ENCODE peak calls at places on chromosomes 1 and 21, in seven cellular contexts. B is IMR-90, E is kidney epithelial cell, Q is AG10803, V is GM23248, A is pancreas, U is K562. W is an unnamed sample.

GRCh38 chr1:248029770-248030169 is at the start of gene OR2L2:
- DNase-seq in B (no peak), E (no peak), Q (no peak), V (no peak), A (no peak), U (no peak), W (no peak)

GRCh38 chr1:41657679-41658078 is 173.2 kb upstream of the EDN2 start:
- DNase-seq in B (no peak), E (no peak), Q (no peak), V (no peak), A (no peak), U (no peak), W (no peak)

GRCh38 chr1:167904641-167905040 is 9.3 kb downstream of the ADCY10 start:
- DNase-seq in B (peak; percentile 93), E (no peak), Q (peak; percentile 52), V (peak; percentile 75), A (no peak), U (peak; percentile 35), W (peak; percentile 46)

GRCh38 chr1:36183309-36183856 is 27.4 kb downstream of the MAP7D1 start:
- DNase-seq in B (no peak), E (no peak), Q (peak; percentile 64), V (no peak), A (no peak), U (no peak), W (no peak)

GRCh38 chr1:228009116-228009827 is 2.5 kb downstream of the WNT3A start:
- DNase-seq in B (no peak), E (no peak), Q (no peak), V (no peak), A (no peak), U (peak; percentile 11), W (no peak)

GRCh38 chr21:16070207-16070651 is 340.4 kb downstream of the USP25 start:
- DNase-seq in B (no peak), E (no peak), Q (peak; percentile 59), V (peak; percentile 55), A (no peak), U (no peak), W (no peak)

GRCh38 chr1:194466706-194467105 is 1280.3 kb upstream of the B3GALT2 start:
- DNase-seq in B (no peak), E (no peak), Q (no peak), V (no peak), A (no peak), U (no peak), W (no peak)

GRCh38 chr1:14189381-14189780 is 409.1 kb upstream of the KAZN start:
- DNase-seq in B (no peak), E (no peak), Q (no peak), V (no peak), A (no peak), U (no peak), W (no peak)

GRCh38 chr1:17012775-17013501 is 1.2 kb upstream of the ATP13A2 start:
- DNase-seq in B (no peak), E (no peak), Q (peak; percentile 80), V (peak; percentile 53), A (peak; percentile 55), U (no peak), W (no peak)

GRCh38 chr1:111603979-111604378 is 15.6 kb upstream of the RAP1A start:
- DNase-seq in B (no peak), E (no peak), Q (no peak), V (no peak), A (no peak), U (no peak), W (no peak)

GRCh38 chr1:9246841-9247785 is 12.5 kb downstream of the H6PD start:
- DNase-seq in B (no peak), E (no peak), Q (no peak), V (no peak), A (no peak), U (no peak), W (no peak)

GRCh38 chr21:44317871-44318270 is 18.0 kb downstream of the PFKL start:
- DNase-seq in B (no peak), E (no peak), Q (no peak), V (no peak), A (no peak), U (no peak), W (no peak)

GRCh38 chr1:161482610-161483009 is 22.6 kb upstream of the FCGR2A start:
- DNase-seq in B (peak; percentile 16), E (no peak), Q (no peak), V (peak; percentile 13), A (no peak), U (no peak), W (no peak)

GRCh38 chr1:60981357-60981756 is 101.0 kb upstream of the NFIA start:
- DNase-seq in B (no peak), E (no peak), Q (no peak), V (no peak), A (no peak), U (no peak), W (no peak)

DNA sequence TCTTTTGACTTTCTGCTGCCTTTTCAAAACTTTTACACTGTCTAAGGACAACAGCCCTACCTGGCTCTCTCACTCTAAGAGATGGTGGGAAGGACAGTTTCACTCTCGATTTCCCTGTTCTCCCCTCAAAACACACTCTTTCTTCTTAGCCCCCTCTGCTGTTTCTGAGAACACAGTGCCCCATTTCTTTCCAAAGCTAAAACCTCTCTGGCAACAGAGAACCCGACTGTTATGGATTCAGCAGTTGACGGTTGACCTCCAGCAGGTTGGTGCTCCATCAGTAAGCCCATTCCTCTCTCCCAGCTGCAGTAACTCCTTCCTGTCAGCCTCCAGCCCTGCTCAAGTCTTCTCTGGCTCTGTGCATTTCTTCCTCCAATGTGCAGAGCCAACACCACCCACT is 88.2 kb upstream of the ABCD3 start:
- DNase-seq in B (peak; percentile 54), E (no peak), Q (peak; percentile 61), V (peak; percentile 69), A (no peak), U (no peak), W (no peak)
- H3K4me3 ChIP-seq in B (no peak overlapping the region), E (peak overlapping the region; percentile 2), Q (no peak overlapping the region), V (no peak overlapping the region), A (no peak overlapping the region), U (no peak overlapping the region), W (no peak overlapping the region)

GRCh38 chr1:151827853-151828252 is 3.7 kb downstream of the RORC start:
- DNase-seq in B (no peak), E (no peak), Q (no peak), V (no peak), A (no peak), U (no peak), W (no peak)

GRCh38 chr1:151831256-151831591 is 378 bp downstream of the RORC start:
- DNase-seq in B (no peak), E (no peak), Q (no peak), V (no peak), A (no peak), U (no peak), W (no peak)

GRCh38 chr1:151828931-151829330 is 2.7 kb downstream of the RORC start:
- DNase-seq in B (peak; percentile 11), E (no peak), Q (no peak), V (peak; percentile 32), A (no peak), U (peak; percentile 64), W (no peak)

GRCh38 chr1:151830055-151830454 is 1.5 kb downstream of the RORC start:
- DNase-seq in B (no peak), E (no peak), Q (no peak), V (no peak), A (no peak), U (no peak), W (no peak)

GRCh38 chr1:151829352-151830046 is 2.1 kb downstream of the RORC start:
- DNase-seq in B (no peak), E (no peak), Q (no peak), V (no peak), A (no peak), U (no peak), W (no peak)
- H3K4me3 ChIP-seq in B (no peak overlapping the region), E (no peak overlapping the region), Q (no peak overlapping the region), V (no peak overlapping the region), A (peak overlapping the region; percentile 82), U (no peak overlapping the region), W (no peak overlapping the region)

GRCh38 chr1:24151175-24151533 is 8.2 kb upstream of the IL22RA1 start:
- DNase-seq in B (no peak), E (no peak), Q (no peak), V (no peak), A (peak; percentile 72), U (no peak), W (no peak)

GRCh38 chr1:24154215-24154614 is 11.3 kb upstream of the IL22RA1 start:
- DNase-seq in B (no peak), E (no peak), Q (no peak), V (no peak), A (no peak), U (no peak), W (no peak)

GRCh38 chr1:24150228-24151174 is 7.6 kb upstream of the IL22RA1 start:
- DNase-seq in B (peak; percentile 67), E (peak; percentile 54), Q (peak; percentile 75), V (peak; percentile 84), A (peak; percentile 85), U (peak; percentile 93), W (peak; percentile 39)

GRCh38 chr1:24155011-24155782 is 12.3 kb upstream of the IL22RA1 start:
- DNase-seq in B (no peak), E (no peak), Q (no peak), V (peak; percentile 20), A (peak; percentile 85), U (peak; percentile 55), W (no peak)

DNA sequence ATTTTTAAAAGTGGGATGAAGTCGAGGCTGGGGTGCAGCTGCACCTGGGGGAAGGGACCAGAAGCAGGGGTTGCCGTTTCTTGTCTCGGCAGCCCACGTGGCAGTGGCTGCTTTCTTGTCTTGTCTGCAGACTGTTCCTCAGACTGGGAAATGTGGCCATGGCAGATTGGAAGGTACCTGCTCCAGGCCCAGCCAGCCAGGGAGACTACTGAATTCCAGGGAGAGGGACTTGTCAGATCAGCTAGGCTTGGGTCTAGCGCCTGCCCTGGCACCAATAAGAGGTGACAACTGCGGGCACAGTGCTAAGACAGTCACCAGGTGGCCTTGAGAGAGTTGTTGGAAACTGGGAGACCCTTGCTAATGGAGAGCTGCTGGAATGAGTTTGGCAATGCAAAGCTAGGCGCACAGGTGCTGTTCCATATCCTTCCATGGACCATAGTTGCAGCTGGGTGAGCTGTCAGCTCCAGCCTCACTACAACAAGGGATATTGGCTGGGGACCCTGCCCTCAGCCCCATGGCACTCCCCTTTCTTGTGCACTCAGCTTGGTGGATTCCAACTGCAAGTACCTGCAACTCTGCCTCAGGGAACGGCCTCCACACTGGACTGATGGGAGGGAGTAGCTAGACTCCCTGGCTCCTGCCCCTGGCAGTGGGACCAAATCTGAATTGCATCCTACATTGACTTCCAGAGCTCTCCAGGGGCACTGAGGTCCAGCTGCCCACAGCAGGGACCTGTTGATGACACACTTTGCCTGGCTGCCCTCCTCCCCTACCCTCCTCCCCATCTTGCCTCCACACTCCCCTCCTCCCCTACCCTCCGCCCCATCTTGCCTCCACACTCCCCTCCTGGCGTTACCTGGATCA is 9.9 kb upstream of the IL22RA1 start:
- DNase-seq in B (no peak), E (no peak), Q (no peak), V (no peak), A (no peak), U (no peak), W (no peak)
- H3K4me3 ChIP-seq in B (no peak overlapping the region), E (no peak overlapping the region), Q (no peak overlapping the region), V (no peak overlapping the region), A (no peak overlapping the region), U (no peak overlapping the region), W (no peak overlapping the region)

DNA sequence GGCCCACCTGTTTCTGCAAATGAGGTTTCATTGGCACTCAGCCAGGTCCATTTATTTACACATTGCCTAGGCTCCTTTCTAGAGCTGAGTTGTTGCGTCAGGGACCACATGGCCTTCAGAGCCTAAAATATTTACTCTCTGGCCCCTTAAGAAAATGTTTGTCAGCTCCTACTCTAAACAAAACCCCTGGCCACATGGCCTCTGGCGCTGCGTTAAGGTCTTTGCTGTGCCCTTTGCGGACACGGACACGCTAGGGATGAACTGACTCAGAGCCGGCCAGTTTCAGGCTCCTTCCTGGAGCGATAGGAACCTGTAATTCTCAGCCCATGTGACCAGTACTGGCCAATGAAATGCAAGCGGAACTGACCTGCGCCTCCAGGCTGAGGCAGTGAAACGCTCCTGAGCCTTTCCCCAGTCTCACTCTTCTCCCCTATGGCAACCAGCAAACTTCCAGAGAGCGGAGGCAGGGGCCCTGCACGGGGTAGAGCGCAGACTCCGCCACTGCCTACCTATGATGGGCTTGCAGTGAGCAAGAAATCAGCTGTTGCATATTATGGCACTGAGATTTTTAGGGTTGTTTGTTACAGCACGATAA is 160.3 kb downstream of the ETS2 start:
- DNase-seq in B (peak; percentile 59), E (no peak), Q (no peak), V (no peak), A (peak; percentile 82), U (peak; percentile 76), W (no peak)
- H3K4me3 ChIP-seq in B (no peak overlapping the region), E (no peak overlapping the region), Q (no peak overlapping the region), V (no peak overlapping the region), A (peak overlapping the region; percentile 19), U (no peak overlapping the region), W (no peak overlapping the region)